ENCODE peak calls at places on chromosomes 1 and 21, in six cellular contexts. A, D, S, K, G and Y are unnamed samples.

GRCh38 chr21:45636459-45636858 is 7.1 kb upstream of the PCBP3 start:
- DNase-seq in G (no peak), D (no peak), S (no peak), K (no peak), A (no peak), Y (no peak)

GRCh38 chr1:244653439-244654283 is 735 bp downstream of the DESI2 start:
- DNase-seq in G (no peak), S (no peak), A (no peak), K (no peak), D (no peak), Y (peak)

GRCh38 chr1:39065542-39065941 is 39.4 kb downstream of the NDUFS5 start:
- DNase-seq in D (no peak), S (no peak), G (no peak), A (no peak), K (no peak), Y (no peak)

GRCh38 chr1:112544753-112545152 is 36.0 kb downstream of the WNT2B start:
- DNase-seq in G (no peak), S (no peak), K (peak), D (peak), A (no peak), Y (no peak)

GRCh38 chr1:81907569-81907968 is 106.8 kb downstream of the ADGRL2 start:
- DNase-seq in G (no peak), A (no peak), K (no peak), D (no peak), S (no peak), Y (no peak)

GRCh38 chr1:53604291-53604919 is 134.6 kb downstream of the GLIS1 start:
- DNase-seq in A (no peak), K (no peak), S (no peak), D (no peak), G (no peak), Y (no peak)

GRCh38 chr1:46532498-46533178 is 18.8 kb downstream of the KNCN start:
- DNase-seq in A (peak), G (peak), S (peak), D (no peak), K (peak), Y (peak)

GRCh38 chr1:169694304-169694703 is 17.1 kb downstream of the SELL start:
- DNase-seq in G (no peak), S (no peak), K (no peak), D (no peak), A (no peak), Y (no peak)

GRCh38 chr1:2833454-2834145 is 32.1 kb upstream of the TTC34 start:
- DNase-seq in S (no peak), A (no peak), G (no peak), D (no peak), K (no peak), Y (peak)

GRCh38 chr1:20660363-20661234 is 570 bp downstream of the DDOST start:
- DNase-seq in S (no peak), G (no peak), A (no peak), D (no peak), K (no peak), Y (no peak)

GRCh38 chr1:92476071-92476607 is 10.6 kb downstream of the GFI1 start:
- DNase-seq in K (no peak), G (no peak), D (no peak), S (peak), A (no peak), Y (peak)

GRCh38 chr1:119587328-119587727 is 60.7 kb downstream of the ZNF697 start:
- DNase-seq in A (no peak), D (peak), S (no peak), K (peak), G (no peak), Y (no peak)

GRCh38 chr1:83555871-83556270 is 443.1 kb downstream of the TTLL7 start:
- DNase-seq in K (no peak), D (no peak), A (no peak), S (no peak), G (no peak), Y (no peak)

GRCh38 chr1:159229486-159229885 is 24.8 kb downstream of the ACKR1 start:
- DNase-seq in D (no peak), S (no peak), A (no peak), G (no peak), K (no peak), Y (no peak)

GRCh38 chr1:3477241-3478109 is 23.0 kb downstream of the ARHGEF16 start:
- DNase-seq in A (no peak), G (no peak), D (no peak), K (no peak), S (no peak), Y (no peak)

GRCh38 chr1:237146247-237146646 is 104.3 kb downstream of the RYR2 start:
- DNase-seq in A (no peak), G (peak), D (no peak), S (no peak), K (peak), Y (no peak)

DNA sequence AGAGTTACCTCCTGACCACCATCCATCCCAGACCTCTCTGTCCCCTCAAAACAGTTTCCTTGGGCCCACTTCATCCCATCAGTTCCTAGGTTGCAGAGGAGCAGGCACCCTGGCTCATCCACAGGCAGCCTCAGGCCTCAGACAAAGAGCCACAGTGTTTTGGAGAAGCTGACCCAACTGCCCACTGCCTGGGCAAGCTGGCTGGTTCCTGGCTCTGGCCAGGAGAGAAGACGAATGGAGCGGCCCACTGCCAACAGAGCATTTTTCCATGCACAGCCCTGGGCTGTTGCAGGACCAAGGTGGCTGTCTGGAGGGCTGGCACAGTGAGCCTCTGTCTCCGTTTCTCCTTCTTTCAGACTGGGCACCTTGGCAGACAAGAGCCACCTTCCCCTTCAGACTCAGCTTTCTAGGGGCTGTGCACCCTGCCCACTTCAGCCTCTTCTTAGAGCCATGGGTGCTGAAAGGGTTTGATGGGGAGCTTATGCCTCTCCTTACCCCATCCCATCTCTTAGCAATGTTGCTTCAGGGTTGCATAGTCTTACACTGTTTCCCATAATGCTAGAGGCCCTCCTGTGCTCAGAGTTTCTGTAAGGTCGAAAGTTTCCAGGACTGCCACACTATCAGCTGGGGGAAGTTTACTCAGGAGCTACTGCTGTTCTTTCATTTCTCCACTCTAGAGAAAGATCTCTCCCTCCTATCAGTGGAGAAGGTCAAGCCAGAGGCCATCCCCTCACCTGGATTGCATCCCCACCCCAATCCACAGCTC is 982 bp downstream of the FMOD start:
- DNase-seq in K (no peak), S (no peak), D (no peak), G (no peak), A (no peak), Y (no peak)
- H3K4me3 ChIP-seq in K (no peak), S (no peak), D (no peak), G (peak), A (no peak), Y (no peak)

GRCh38 chr1:227562037-227562436 is 1.3 kb upstream of the ZNF678 start:
- DNase-seq in K (no peak), D (no peak), S (no peak), A (no peak), G (no peak), Y (no peak)
- H3K4me3 ChIP-seq in K (no peak), D (no peak), S (no peak), A (no peak), G (no peak), Y (no peak)

DNA sequence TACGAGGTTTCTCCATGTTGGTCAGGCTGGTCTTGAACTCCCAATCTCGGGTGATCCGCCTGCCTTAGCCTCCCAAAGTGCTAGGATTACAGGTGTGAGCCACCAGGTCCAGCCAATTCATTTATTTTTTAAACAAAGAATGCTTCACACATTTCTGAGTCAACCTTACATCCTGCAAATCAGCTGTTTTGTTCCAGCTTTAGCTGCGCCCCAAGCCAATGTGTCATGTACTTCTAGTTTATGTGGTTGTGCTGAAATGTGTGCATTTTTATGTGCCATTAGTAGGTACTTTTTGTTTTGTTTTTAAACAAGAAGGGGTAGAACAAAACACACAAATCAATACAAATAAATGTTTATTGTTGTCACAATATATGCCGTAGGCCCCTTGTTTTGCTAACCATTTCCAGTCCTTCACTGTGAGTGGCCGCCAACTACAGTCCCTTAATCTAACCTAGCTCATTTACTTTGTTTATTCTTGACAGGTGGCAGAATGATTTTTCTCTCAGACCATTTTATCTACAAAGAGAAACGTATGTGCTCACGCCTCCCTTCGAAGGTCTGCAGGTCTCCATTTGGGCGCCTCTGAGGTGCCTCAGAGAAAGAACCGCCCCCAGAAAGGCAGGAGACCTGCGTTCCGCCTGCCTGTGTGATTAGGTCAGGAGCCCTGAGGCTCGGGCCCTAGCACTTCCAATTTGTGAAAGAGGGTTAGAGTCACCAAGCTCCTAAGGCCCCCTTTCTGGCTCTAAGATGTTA is 2.8 kb upstream of the CASQ2 start:
- DNase-seq in K (no peak), G (no peak), D (no peak), S (peak), A (no peak), Y (peak)
- H3K4me3 ChIP-seq in K (no peak), G (peak), D (no peak), S (no peak), A (no peak), Y (peak)

GRCh38 chr1:156643266-156644092 is 1.6 kb downstream of the BCAN start:
- DNase-seq in A (no peak), S (no peak), D (no peak), G (no peak), K (no peak), Y (no peak)
- H3K4me3 ChIP-seq in A (no peak), S (no peak), D (no peak), G (no peak), K (no peak), Y (no peak)

GRCh38 chr1:87202922-87203655 is 125.6 kb upstream of the LMO4 start:
- DNase-seq in G (no peak), K (no peak), A (no peak), S (no peak), D (no peak), Y (no peak)
- H3K4me3 ChIP-seq in G (no peak), K (no peak), A (no peak), S (no peak), D (no peak), Y (no peak)

DNA sequence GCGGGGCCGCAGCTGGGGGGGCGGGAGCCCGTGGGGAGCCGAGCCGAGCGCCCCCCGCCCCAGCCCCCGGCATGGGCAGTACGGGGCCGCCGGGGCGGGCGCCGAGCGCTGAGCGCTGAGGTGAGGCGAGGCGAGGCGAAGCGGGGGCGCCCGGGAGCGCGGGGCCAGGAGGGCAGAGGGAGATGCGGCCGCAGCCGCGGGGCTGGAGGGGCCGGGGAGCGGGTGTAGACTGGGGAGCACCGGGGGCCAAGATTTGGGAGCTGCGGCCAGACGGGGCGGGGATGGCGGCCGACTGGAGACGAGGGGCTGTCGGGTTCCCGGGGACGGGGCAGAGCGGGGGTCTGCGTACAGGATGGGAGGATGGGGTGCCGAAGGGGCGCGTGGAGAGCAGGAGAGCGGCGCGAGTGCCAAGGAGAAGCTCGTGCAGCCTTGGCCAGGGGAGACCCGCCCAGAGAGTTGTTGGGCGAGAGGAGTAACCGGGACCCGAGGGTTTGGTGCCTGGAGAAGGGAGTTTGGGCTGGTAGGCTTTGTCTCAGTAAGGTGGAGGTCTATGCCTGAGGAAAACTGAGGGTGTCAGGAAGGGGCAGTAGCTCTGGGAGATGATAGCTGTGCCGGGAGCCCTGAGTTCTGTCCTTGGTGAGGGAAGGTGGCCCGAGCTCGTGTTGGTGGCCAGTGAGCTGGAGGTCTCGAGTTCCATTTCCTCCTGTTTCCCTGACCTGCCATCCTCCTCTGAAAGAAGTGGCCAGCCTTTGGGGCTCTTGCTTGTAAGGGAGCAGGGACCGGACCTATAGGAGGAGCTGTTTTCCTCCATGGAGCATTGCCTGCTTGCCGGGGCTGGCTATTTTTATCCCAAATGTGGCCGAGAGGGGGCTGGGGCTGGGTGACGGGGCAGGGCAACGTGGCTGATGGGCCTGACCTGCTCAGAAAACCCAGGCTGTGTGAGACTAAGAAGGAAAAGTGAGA is 539 bp downstream of the ATP8B2 start:
- DNase-seq in A (peak), D (peak), K (peak), S (peak), G (peak), Y (peak)
- H3K4me3 ChIP-seq in A (peak), D (peak), K (peak), S (peak), G (peak), Y (peak)

GRCh38 chr21:29625990-29626389 is 313.8 kb downstream of the GRIK1 start:
- DNase-seq in S (no peak), K (no peak), G (no peak), A (no peak), D (no peak), Y (no peak)
- H3K4me3 ChIP-seq in S (no peak), K (no peak), G (no peak), A (no peak), D (no peak), Y (no peak)

GRCh38 chr1:218705911-218706893 is 361.1 kb downstream of the TGFB2 start:
- DNase-seq in A (no peak), K (peak), D (peak), S (no peak), G (no peak), Y (no peak)

GRCh38 chr1:218702808-218703207 is 357.7 kb downstream of the TGFB2 start:
- DNase-seq in D (no peak), G (no peak), A (no peak), K (peak), S (no peak), Y (no peak)

GRCh38 chr1:218703836-218704235 is 358.7 kb downstream of the TGFB2 start:
- DNase-seq in S (no peak), A (no peak), G (no peak), D (no peak), K (no peak), Y (no peak)

GRCh38 chr1:218701131-218701530 is 356.0 kb downstream of the TGFB2 start:
- DNase-seq in D (no peak), A (no peak), G (no peak), S (no peak), K (no peak), Y (no peak)

DNA sequence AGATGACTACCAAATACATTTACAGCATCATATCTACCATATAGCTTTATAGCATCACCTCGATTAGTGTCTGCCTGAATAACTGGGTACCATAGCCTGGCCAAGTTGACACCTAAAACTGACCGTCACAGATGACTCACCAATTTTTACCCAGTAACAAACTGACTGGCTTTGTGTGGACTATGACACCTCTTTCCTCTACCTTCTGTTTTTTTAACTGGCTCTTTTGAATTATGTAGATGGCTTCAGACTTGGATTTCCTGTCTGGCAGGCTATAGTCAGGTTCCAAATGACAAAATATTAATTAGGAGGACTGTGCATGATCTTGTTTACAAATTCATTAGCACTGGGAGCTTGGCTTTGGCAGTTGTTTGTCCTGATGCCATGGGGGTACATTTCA is 360.3 kb downstream of the TGFB2 start:
- DNase-seq in G (no peak), D (peak), S (no peak), K (no peak), A (no peak), Y (no peak)
- H3K4me3 ChIP-seq in G (no peak), D (no peak), S (no peak), K (no peak), A (no peak), Y (no peak)